ENCODE peak calls at places on chromosomes 4 and X, in five cellular contexts. M, Y, L, O and E are unnamed samples.

GRCh38 chrX:123215397-123216089 is 31.5 kb downstream of the GRIA3 start:
- DNase-seq in M (no peak), O (no peak), Y (no peak), L (no peak), E (no peak)

GRCh38 chr4:25223770-25224375 is 10.0 kb upstream of the PI4K2B start:
- DNase-seq in M (no peak), Y (no peak), O (no peak), L (peak), E (peak)

GRCh38 chr4:155367608-155368007 is 9.2 kb downstream of the MAP9 start:
- DNase-seq in L (peak), O (no peak), M (no peak), Y (no peak), E (no peak)

GRCh38 chrX:119541188-119541587 is 24.0 kb downstream of the STEEP1 start:
- DNase-seq in O (peak), M (no peak), L (peak), Y (no peak), E (no peak)

GRCh38 chr4:26896636-26897035 is 36.0 kb downstream of the STIM2 start:
- DNase-seq in Y (no peak), M (no peak), L (peak), O (no peak), E (no peak)

GRCh38 chrX:154349359-154349935 is 25.0 kb downstream of the FLNA start:
- DNase-seq in M (no peak), L (no peak), Y (no peak), O (no peak), E (no peak)

GRCh38 chrX:151183233-151183632 is 6.8 kb downstream of the GPR50 start:
- DNase-seq in L (no peak), O (no peak), Y (no peak), M (no peak), E (no peak)

GRCh38 chr4:12852338-12853307 is 631.5 kb downstream of the RAB28 start:
- DNase-seq in O (peak), L (peak), M (peak), Y (no peak), E (peak)

GRCh38 chrX:122703762-122704161 is 480.3 kb upstream of the GRIA3 start:
- DNase-seq in Y (no peak), M (no peak), O (no peak), L (peak), E (no peak)

GRCh38 chr4:81648576-81649272 is 177.0 kb upstream of the RASGEF1B start:
- DNase-seq in Y (peak), M (peak), L (no peak), O (no peak), E (peak)

GRCh38 chr4:48243429-48243828 is 26.2 kb downstream of the TEC start:
- DNase-seq in Y (no peak), M (no peak), O (no peak), L (no peak), E (no peak)

GRCh38 chr4:79288185-79288584 is 37.7 kb downstream of the NAA11 start:
- DNase-seq in Y (no peak), L (no peak), M (no peak), O (no peak), E (no peak)

GRCh38 chr4:66357316-66357715 is 687.0 kb upstream of the EPHA5 start:
- DNase-seq in O (no peak), M (no peak), Y (no peak), L (no peak), E (no peak)

GRCh38 chr4:87392183-87392582 is 1.2 kb upstream of the HSD17B11 start:
- DNase-seq in M (no peak), Y (no peak), L (no peak), O (no peak), E (no peak)

GRCh38 chrX:16807548-16807947 is 21.3 kb downstream of the TXLNG start:
- DNase-seq in O (peak), L (no peak), Y (no peak), M (no peak), E (no peak)

GRCh38 chr4:15443770-15444169 is 15.9 kb downstream of the C1QTNF7 start:
- DNase-seq in Y (no peak), L (no peak), O (no peak), M (no peak), E (no peak)

GRCh38 chrX:144681501-144681900 is 565.8 kb upstream of the SPANXN1 start:
- DNase-seq in M (no peak), O (no peak), L (no peak), Y (no peak), E (peak)

GRCh38 chr4:94641702-94642560 is 115.8 kb upstream of the BMPR1B start:
- DNase-seq in L (peak), O (peak), Y (no peak), M (no peak), E (no peak)

GRCh38 chr4:158847535-158847934 is 78.7 kb downstream of the FNIP2 start:
- DNase-seq in L (no peak), M (no peak), O (no peak), Y (no peak), E (no peak)

GRCh38 chr4:73944061-73944875 is 37.6 kb downstream of the PF4 start:
- DNase-seq in L (peak), M (no peak), Y (no peak), O (no peak), E (no peak)